ENCODE peak calls at places on chromosomes 7 and 10, in seven cellular contexts. J, Z, R, Y, A, X and I are unnamed samples.

GRCh38 chr10:70404906-70405824 is 1.2 kb downstream of the EIF4EBP2 start:
- DNase-seq in J (peak), Z (peak), R (peak), Y (no peak), A (peak), X (peak), I (no peak)

GRCh38 chr10:3616880-3617279 is 168.1 kb downstream of the KLF6 start:
- DNase-seq in J (no peak), Z (no peak), R (no peak), Y (no peak), A (peak), X (no peak), I (no peak)

GRCh38 chr10:117266400-117266799 is 25.5 kb downstream of the SLC18A2 start:
- DNase-seq in J (no peak), Z (no peak), R (no peak), Y (no peak), A (no peak), X (no peak), I (no peak)

GRCh38 chr7:36021367-36021766 is 131.7 kb upstream of the EEPD1 start:
- DNase-seq in J (no peak), Z (no peak), R (no peak), Y (no peak), A (peak), X (no peak), I (no peak)

GRCh38 chr10:122659651-122660050 is 40.0 kb downstream of the C10orf120 start:
- DNase-seq in J (no peak), Z (no peak), R (no peak), Y (no peak), A (no peak), X (no peak), I (no peak)

GRCh38 chr7:107115762-107116540 is 52.9 kb upstream of the HBP1 start:
- DNase-seq in J (no peak), Z (no peak), R (no peak), Y (no peak), A (no peak), X (no peak), I (no peak)

GRCh38 chr10:2908851-2909630 is 158.3 kb upstream of the PFKP start:
- DNase-seq in J (no peak), Z (no peak), R (no peak), Y (no peak), A (no peak), X (no peak), I (no peak)

GRCh38 chr10:122637371-122637770 is 62.3 kb downstream of the C10orf120 start:
- DNase-seq in J (no peak), Z (peak), R (no peak), Y (no peak), A (no peak), X (no peak), I (peak)

GRCh38 chr7:47435889-47436312 is 146.0 kb downstream of the TNS3 start:
- DNase-seq in J (peak), Z (peak), R (no peak), Y (no peak), A (peak), X (peak), I (peak)

GRCh38 chr7:3559178-3559765 is 258.2 kb downstream of the SDK1 start:
- DNase-seq in J (peak), Z (no peak), R (no peak), Y (no peak), A (no peak), X (peak), I (peak)

GRCh38 chr7:126856691-126857291 is 395.9 kb downstream of the GRM8 start:
- DNase-seq in J (peak), Z (no peak), R (no peak), Y (no peak), A (peak), X (no peak), I (no peak)

GRCh38 chr7:117091721-117092120 is 138.4 kb downstream of the ST7 start:
- DNase-seq in J (no peak), Z (no peak), R (no peak), Y (no peak), A (no peak), X (no peak), I (no peak)

GRCh38 chr7:44467217-44467548 is 23.3 kb downstream of the NUDCD3 start:
- DNase-seq in J (no peak), Z (no peak), R (no peak), Y (no peak), A (no peak), X (no peak), I (no peak)

GRCh38 chr7:28151965-28152364 is 28.6 kb downstream of the JAZF1 start:
- DNase-seq in J (peak), Z (no peak), R (no peak), Y (no peak), A (no peak), X (no peak), I (no peak)

GRCh38 chr10:125531470-125531869 is 151.5 kb downstream of the TEX36 start:
- DNase-seq in J (no peak), Z (no peak), R (no peak), Y (no peak), A (peak), X (no peak), I (peak)

GRCh38 chr7:116477646-116478045 is 21.9 kb upstream of the CAV2 start:
- DNase-seq in J (no peak), Z (no peak), R (no peak), Y (no peak), A (no peak), X (no peak), I (no peak)

GRCh38 chr10:79019961-79020491 is 48.7 kb upstream of the ZMIZ1 start:
- DNase-seq in J (peak), Z (peak), R (no peak), Y (no peak), A (no peak), X (peak), I (no peak)

GRCh38 chr7:36606442-36607205 is 117.7 kb downstream of the AOAH start:
- DNase-seq in J (no peak), Z (no peak), R (no peak), Y (no peak), A (peak), X (no peak), I (no peak)